ENCODE peak calls at places on chromosomes 3 and 15, in eight cellular contexts. R is stimulated activated CD4-positive, alpha-beta T cell treated with anti-CD3 and anti-CD28 coated beads, Interleukin-15, amount 100 ng/mL, for 1 hour; Y is NCI-H1105; M is stomach; L is stimulated activated CD8-positive, alpha-beta memory T cell treated with anti-CD3 and anti-CD28 coated beads, Interleukin-4, amount 100 ng/mL, for 1 hour; D is cortex of kidney; U is psoas muscle; J is DMS153. V is an unnamed sample.

GRCh38 chr15:27222479-27222878 is 251.5 kb downstream of the GABRG3 start:
- DNase-seq in R (no peak), Y (no peak), M (no peak), L (no peak), D (no peak), U (no peak), J (no peak), V (no peak)

GRCh38 chr3:10173095-10173925 is 8.6 kb downstream of the IRAK2 start:
- DNase-seq in R (no peak), Y (no peak), M (no peak), L (no peak), D (no peak), U (no peak), J (no peak), V (no peak)

GRCh38 chr3:141305436-141305835 is 62.9 kb upstream of the ZBTB38 start:
- DNase-seq in R (no peak), Y (peak), M (no peak), L (no peak), D (no peak), U (no peak), J (no peak), V (peak)

GRCh38 chr3:3069723-3070122 is 40.5 kb downstream of the IL5RA start:
- DNase-seq in R (no peak), Y (no peak), M (no peak), L (no peak), D (no peak), U (no peak), J (no peak), V (no peak)

GRCh38 chr3:3778641-3779270 is 20.5 kb upstream of the LRRN1 start:
- DNase-seq in R (no peak), Y (no peak), M (no peak), L (no peak), D (no peak), U (no peak), J (no peak), V (no peak)

GRCh38 chr15:41892621-41893421 is 1.0 kb downstream of the SPTBN5 start:
- DNase-seq in R (no peak), Y (no peak), M (peak), L (no peak), D (no peak), U (peak), J (no peak), V (no peak)

GRCh38 chr3:52873433-52874159 is 23.8 kb downstream of the STIMATE start:
- DNase-seq in R (no peak), Y (no peak), M (no peak), L (no peak), D (no peak), U (no peak), J (no peak), V (no peak)

GRCh38 chr15:48077785-48078184 is 43.0 kb upstream of the SLC24A5 start:
- DNase-seq in R (no peak), Y (no peak), M (no peak), L (no peak), D (no peak), U (no peak), J (no peak), V (no peak)

GRCh38 chr3:38039899-38040261 is 872 bp downstream of the DLEC1 start:
- DNase-seq in R (no peak), Y (no peak), M (peak), L (peak), D (no peak), U (peak), J (no peak), V (peak)

GRCh38 chr3:31960793-31961431 is 20.1 kb downstream of the OSBPL10 start:
- DNase-seq in R (no peak), Y (no peak), M (no peak), L (no peak), D (no peak), U (no peak), J (no peak), V (peak)

GRCh38 chr3:46280105-46280797 is 38.0 kb downstream of the CCR3 start:
- DNase-seq in R (no peak), Y (no peak), M (no peak), L (peak), D (no peak), U (no peak), J (no peak), V (no peak)

GRCh38 chr3:149534671-149535394 is 60.3 kb downstream of the TM4SF4 start:
- DNase-seq in R (no peak), Y (peak), M (no peak), L (no peak), D (no peak), U (no peak), J (peak), V (peak)

V was measured in AG20443.